ENCODE peak calls at places on chromosomes 2 and 18, in nine cellular contexts. F is stimulated activated CD4-positive, alpha-beta T cell treated with anti-CD3 and anti-CD28 coated beads, Interleukin-12 subunit alpha, Interleukin-12 subunit beta, amount 100 ng/mL, for 48 hours; W is lower leg skin; V is amniotic stem cell; G is heart left ventricle; L is KG1; I is Peyer's patch; O is K562; D is activated CD4-positive, alpha-beta T cell treated with anti-CD3 and anti-CD28 coated beads, Interleukin-2, amount 50 U/mL, for 1 hour. H is an unnamed sample.

GRCh38 chr18:76687271-76688006 is 134.9 kb upstream of the ZNF236 start:
- DNase-seq in F (peak), W (peak), V (no peak), G (no peak), L (no peak), I (no peak), O (no peak), D (no peak), H (no peak)

GRCh38 chr18:79422022-79422782 is 26.5 kb downstream of the NFATC1 start:
- DNase-seq in F (no peak), W (peak), V (no peak), G (no peak), L (no peak), I (no peak), O (no peak), D (no peak), H (no peak)

GRCh38 chr2:228039752-228040534 is 141.5 kb downstream of the SPHKAP start:
- DNase-seq in F (no peak), W (no peak), V (no peak), G (no peak), L (no peak), I (no peak), O (peak), D (no peak), H (peak)

GRCh38 chr2:10620481-10620880 is 69.3 kb downstream of the NOL10 start:
- DNase-seq in F (no peak), W (no peak), V (peak), G (no peak), L (no peak), I (no peak), O (no peak), D (no peak), H (no peak)

GRCh38 chr2:67709835-67710234 is 312.7 kb downstream of the ETAA1 start:
- DNase-seq in F (no peak), W (no peak), V (no peak), G (no peak), L (no peak), I (no peak), O (no peak), D (no peak), H (no peak)

GRCh38 chr2:120036145-120036544 is 23.3 kb downstream of the EPB41L5 start:
- DNase-seq in F (no peak), W (no peak), V (no peak), G (no peak), L (no peak), I (no peak), O (no peak), D (no peak), H (no peak)

GRCh38 chr2:151437630-151438029 is 27.9 kb downstream of the RIF1 start:
- DNase-seq in F (no peak), W (no peak), V (peak), G (no peak), L (no peak), I (no peak), O (no peak), D (no peak), H (peak)

GRCh38 chr2:238433941-238434845 is 7.5 kb downstream of the ASB1 start:
- DNase-seq in F (no peak), W (no peak), V (peak), G (no peak), L (no peak), I (no peak), O (no peak), D (no peak), H (no peak)

GRCh38 chr2:210072922-210073509 is 70.6 kb downstream of the RPE start:
- DNase-seq in F (no peak), W (no peak), V (no peak), G (no peak), L (peak), I (no peak), O (peak), D (no peak), H (peak)

GRCh38 chr2:203720011-203720410 is 13.6 kb downstream of the CD28 start:
- DNase-seq in F (no peak), W (no peak), V (no peak), G (no peak), L (no peak), I (no peak), O (no peak), D (no peak), H (no peak)

GRCh38 chr2:30590407-30590806 is 143.4 kb downstream of the LCLAT1 start:
- DNase-seq in F (no peak), W (no peak), V (no peak), G (no peak), L (no peak), I (no peak), O (no peak), D (no peak), H (no peak)

GRCh38 chr2:235793163-235793752 is 299.4 kb downstream of the AGAP1 start:
- DNase-seq in F (no peak), W (no peak), V (no peak), G (no peak), L (no peak), I (no peak), O (no peak), D (no peak), H (peak)

GRCh38 chr2:102053096-102053495 is 61.3 kb downstream of the IL1R2 start:
- DNase-seq in F (no peak), W (peak), V (no peak), G (no peak), L (no peak), I (no peak), O (no peak), D (no peak), H (no peak)

GRCh38 chr18:75160315-75160714 is 48.6 kb downstream of the PTGR3 start:
- DNase-seq in F (no peak), W (peak), V (no peak), G (no peak), L (no peak), I (no peak), O (no peak), D (no peak), H (no peak)

GRCh38 chr18:32707586-32707985 is 65.2 kb downstream of the KLHL14 start:
- DNase-seq in F (no peak), W (no peak), V (no peak), G (no peak), L (no peak), I (no peak), O (no peak), D (no peak), H (no peak)

GRCh38 chr18:31072175-31072574 is 29.6 kb upstream of the DSC3 start:
- DNase-seq in F (no peak), W (no peak), V (no peak), G (no peak), L (no peak), I (no peak), O (no peak), D (no peak), H (no peak)

GRCh38 chr2:119489232-119489952 is 34.9 kb downstream of the SCTR start:
- DNase-seq in F (no peak), W (peak), V (no peak), G (no peak), L (no peak), I (no peak), O (no peak), D (no peak), H (no peak)

GRCh38 chr2:44802409-44803099 is 138.9 kb upstream of the SIX3 start:
- DNase-seq in F (no peak), W (peak), V (no peak), G (no peak), L (no peak), I (no peak), O (no peak), D (no peak), H (no peak)

GRCh38 chr2:201928363-201928762 is 105.3 kb upstream of the FZD7 start:
- DNase-seq in F (no peak), W (no peak), V (no peak), G (no peak), L (no peak), I (no peak), O (no peak), D (no peak), H (no peak)

GRCh38 chr2:215793747-215794595 is 219.4 kb downstream of the MREG start:
- DNase-seq in F (no peak), W (no peak), V (peak), G (peak), L (peak), I (no peak), O (peak), D (no peak), H (no peak)

GRCh38 chr2:97900806-97901205 is 94.9 kb downstream of the TMEM131 start:
- DNase-seq in F (no peak), W (no peak), V (no peak), G (no peak), L (no peak), I (no peak), O (no peak), D (no peak), H (no peak)

H was measured in HEK293T.